ENCODE peak calls at places on chromosomes 16 and 17, in four cellular contexts. J is neural progenitor cell; U is tibial nerve; V is effector memory CD4-positive, alpha-beta T cell. C is an unnamed sample.

GRCh38 chr16:11877374-11877773 is 26.0 kb upstream of the RSL1D1 start:
- DNase-seq in J (no peak), V (no peak), U (no peak), C (no peak)

GRCh38 chr16:10646581-10647263 is 48.0 kb downstream of the TEKT5 start:
- DNase-seq in V (no peak), J (no peak), U (no peak), C (no peak)

GRCh38 chr17:15513058-15513858 is 45.8 kb upstream of the CDRT4 start:
- DNase-seq in J (no peak), V (no peak), U (no peak), C (peak)

GRCh38 chr16:48533931-48534330 is 76.0 kb downstream of the N4BP1 start:
- DNase-seq in V (no peak), J (no peak), U (no peak), C (no peak)

GRCh38 chr16:2296662-2297505 is 29.0 kb upstream of the RNPS1 start:
- DNase-seq in J (peak), U (no peak), V (no peak), C (peak)

GRCh38 chr16:4401510-4401909 is 14.9 kb downstream of the CORO7 start:
- DNase-seq in V (no peak), J (no peak), U (no peak), C (no peak)

GRCh38 chr16:66400503-66401380 is 26.4 kb upstream of the BEAN1 start:
- DNase-seq in U (no peak), V (no peak), J (no peak), C (no peak)

GRCh38 chr17:6666077-6666521 is 14.5 kb downstream of the C17orf100 start:
- DNase-seq in U (peak), V (no peak), J (peak), C (peak)

GRCh38 chr16:89099905-89100304 is 6.3 kb downstream of the ACSF3 start:
- DNase-seq in U (no peak), V (no peak), J (no peak), C (no peak)

GRCh38 chr16:70665113-70665694 is 18.8 kb downstream of the IL34 start:
- DNase-seq in U (no peak), J (no peak), V (no peak), C (no peak)

GRCh38 chr16:89615596-89616090 is 2.2 kb downstream of the DPEP1 start:
- DNase-seq in V (no peak), J (peak), U (no peak), C (no peak)

GRCh38 chr17:31074772-31075538 is 19.8 kb upstream of the NF1 start:
- DNase-seq in J (peak), V (no peak), U (no peak), C (peak)

GRCh38 chr17:74736423-74737298 is at the start of gene RAB37:
- DNase-seq in J (peak), U (no peak), V (no peak), C (peak)

GRCh38 chr17:78736526-78737079 is 45.5 kb downstream of the CYTH1 start:
- DNase-seq in V (peak), U (peak), J (no peak), C (no peak)

GRCh38 chr17:27667656-27668487 is 36.9 kb downstream of the LGALS9 start:
- DNase-seq in J (no peak), V (no peak), U (no peak), C (no peak)

GRCh38 chr16:83727018-83727417 is 80.8 kb upstream of the HSBP1 start:
- DNase-seq in V (no peak), J (no peak), U (no peak), C (no peak)

GRCh38 chr17:78120971-78121800 is 7.4 kb downstream of the TMC6 start:
- DNase-seq in V (no peak), J (no peak), U (no peak), C (no peak)

GRCh38 chr16:49617710-49618330 is 238.1 kb downstream of the ZNF423 start:
- DNase-seq in J (no peak), U (no peak), V (no peak), C (no peak)

GRCh38 chr17:50210249-50211225 is 9.1 kb upstream of the COL1A1 start:
- DNase-seq in J (peak), U (peak), V (no peak), C (peak)

GRCh38 chr17:33686171-33686570 is 393.1 kb upstream of the ASIC2 start:
- DNase-seq in J (no peak), V (no peak), U (no peak), C (peak)

GRCh38 chr17:9271989-9272388 is 250.7 kb downstream of the NTN1 start:
- DNase-seq in V (no peak), J (no peak), U (no peak), C (peak)

GRCh38 chr16:28192811-28193529 is 18.8 kb downstream of the XPO6 start:
- DNase-seq in V (peak), J (no peak), U (no peak), C (no peak)

GRCh38 chr17:48241131-48241591 is 133.6 kb downstream of the SNX11 start:
- DNase-seq in U (no peak), J (no peak), V (no peak), C (peak)

GRCh38 chr17:27453466-27453865 is 2.8 kb upstream of the KSR1 start:
- DNase-seq in U (no peak), V (no peak), J (no peak), C (peak)

GRCh38 chr17:58667934-58668597 is 23.8 kb downstream of the TEX14 start:
- DNase-seq in V (no peak), J (no peak), U (no peak), C (no peak)

GRCh38 chr17:45385331-45385997 is 47.2 kb downstream of the ARHGAP27 start:
- DNase-seq in J (peak), U (peak), V (peak), C (peak)

GRCh38 chr17:45386180-45386579 is 46.5 kb downstream of the ARHGAP27 start:
- DNase-seq in U (no peak), V (no peak), J (no peak), C (no peak)

GRCh38 chr17:45384047-45384799 is 48.4 kb downstream of the ARHGAP27 start:
- DNase-seq in U (no peak), V (no peak), J (no peak), C (peak)

GRCh38 chr17:45382982-45383381 is 49.7 kb downstream of the ARHGAP27 start:
- DNase-seq in V (no peak), J (no peak), U (no peak), C (no peak)

GRCh38 chr17:45384800-45385262 is 47.8 kb downstream of the ARHGAP27 start:
- DNase-seq in V (no peak), U (no peak), J (no peak), C (no peak)
- H3K27ac ChIP-seq in V (no peak), U (no peak), J (no peak), C (no peak)

DNA sequence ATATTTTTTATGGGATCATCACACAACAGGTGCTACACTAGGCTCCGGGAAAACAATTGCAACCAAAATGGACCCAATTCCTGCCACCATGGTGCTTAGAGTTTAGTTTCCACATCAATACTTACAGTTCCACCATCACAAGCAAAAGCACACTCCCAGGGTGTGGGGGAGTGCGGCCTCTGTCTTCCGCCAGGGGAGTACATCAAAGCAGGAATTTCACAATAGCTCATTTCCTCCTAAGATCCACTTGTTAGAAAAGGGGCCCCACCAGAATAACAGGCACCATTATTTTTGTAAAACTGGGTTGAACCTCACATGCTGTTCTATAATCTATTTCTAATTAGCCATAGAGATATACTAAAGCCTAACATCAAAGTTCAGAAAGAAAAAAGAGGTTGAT is 44.3 kb upstream of the PSMD7 start:
- DNase-seq in V (no peak), U (no peak), J (no peak), C (no peak)
- H3K27ac ChIP-seq in V (no peak), U (no peak), J (no peak), C (no peak)

GRCh38 chr16:29231231-29231630 is 175.3 kb downstream of the NPIPB11 start:
- DNase-seq in V (no peak), J (peak), U (no peak), C (peak)

GRCh38 chr16:29226782-29227181 is 179.7 kb downstream of the NPIPB11 start:
- DNase-seq in V (no peak), U (no peak), J (no peak), C (no peak)

GRCh38 chr16:29232811-29233704 is 173.5 kb downstream of the NPIPB11 start:
- DNase-seq in U (no peak), J (no peak), V (no peak), C (no peak)

GRCh38 chr16:29230671-29231091 is 175.8 kb downstream of the NPIPB11 start:
- DNase-seq in V (no peak), U (no peak), J (peak), C (peak)
- H3K27ac ChIP-seq in V (no peak), U (peak), J (no peak), C (peak)

GRCh38 chr16:85891776-85892166 is 7.2 kb upstream of the IRF8 start:
- DNase-seq in J (no peak), V (no peak), U (no peak), C (no peak)
- H3K27ac ChIP-seq in J (no peak), V (no peak), U (no peak), C (no peak)

DNA sequence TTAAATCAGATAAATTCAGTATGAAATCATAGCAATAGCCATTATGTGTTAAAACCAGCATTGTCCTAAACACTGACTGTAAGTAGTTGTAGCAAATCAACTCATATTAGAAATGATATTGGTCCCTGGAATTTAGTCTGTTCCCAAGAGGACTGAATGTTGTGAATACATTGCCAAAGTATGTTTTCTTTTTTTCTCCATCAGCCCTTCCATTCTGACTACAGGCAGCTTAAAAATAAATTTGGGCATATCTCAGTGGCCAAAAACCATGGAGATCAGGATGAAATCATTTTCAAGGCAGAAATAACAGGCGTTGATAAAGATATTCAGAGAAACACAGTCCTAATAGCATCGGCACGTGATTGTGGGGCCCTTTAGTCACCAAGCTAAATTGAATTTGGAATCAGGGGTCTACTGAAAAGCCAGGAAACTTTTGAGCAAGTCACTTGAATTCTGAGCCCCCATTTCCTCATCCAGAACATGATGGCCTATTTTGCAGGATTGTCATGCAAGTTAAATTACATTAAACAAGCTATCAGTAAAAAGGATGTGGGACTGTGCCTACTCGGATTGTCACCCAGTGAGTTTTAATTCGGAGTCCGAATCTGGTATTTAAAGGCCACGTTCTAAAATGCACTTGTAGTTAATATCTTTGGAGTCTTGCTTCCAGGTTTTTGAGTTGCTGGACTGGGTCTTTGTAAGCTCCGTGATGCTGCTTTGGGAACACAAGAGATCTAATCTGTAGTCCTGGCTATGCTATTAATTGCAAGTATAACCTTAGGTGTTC is 17.0 kb downstream of the HLF start:
- DNase-seq in U (no peak), V (no peak), J (no peak), C (no peak)
- H3K27ac ChIP-seq in U (no peak), V (no peak), J (no peak), C (no peak)